ENCODE peak calls at places on chromosomes 3 and 15, in six cellular contexts. D is PC-3, M is astrocyte, K is neural progenitor cell, Y is fibroblast of lung, H is PC-9. W is an unnamed sample.

GRCh38 chr15:96064351-96064756 is 266.1 kb upstream of the NR2F2 start:
- DNase-seq in H (no peak), M (no peak), D (no peak), Y (peak), K (no peak), W (no peak)

GRCh38 chr3:53103566-53104296 is 26.5 kb downstream of the RFT1 start:
- DNase-seq in D (no peak), K (no peak), Y (no peak), M (no peak), H (no peak), W (no peak)

GRCh38 chr15:69869881-69870465 is 227.7 kb downstream of the TLE3 start:
- DNase-seq in K (no peak), D (no peak), M (no peak), Y (peak), H (no peak), W (no peak)

GRCh38 chr3:112976001-112976400 is 1.1 kb upstream of the CD200R1 start:
- DNase-seq in K (no peak), D (no peak), H (no peak), M (no peak), Y (no peak), W (no peak)

GRCh38 chr15:99703603-99704443 is 29.4 kb downstream of the LYSMD4 start:
- DNase-seq in M (peak), Y (peak), H (no peak), K (peak), D (peak), W (no peak)

GRCh38 chr3:113310960-113311359 is 99.6 kb downstream of the BOC start:
- DNase-seq in D (no peak), Y (no peak), K (no peak), H (no peak), M (no peak), W (no peak)

GRCh38 chr3:57652203-57652602 is 40.7 kb downstream of the DENND6A start:
- DNase-seq in H (no peak), Y (no peak), M (peak), D (no peak), K (no peak), W (no peak)

GRCh38 chr15:35774653-35775052 is 228.7 kb upstream of the DPH6 start:
- DNase-seq in Y (no peak), H (no peak), D (no peak), M (no peak), K (no peak), W (no peak)

GRCh38 chr3:58063424-58063823 is 55.2 kb downstream of the FLNB start:
- DNase-seq in K (no peak), M (peak), H (no peak), D (peak), Y (peak), W (no peak)

GRCh38 chr3:14525685-14526631 is 14.2 kb downstream of the GRIP2 start:
- DNase-seq in H (no peak), K (no peak), M (peak), Y (peak), D (peak), W (no peak)

GRCh38 chr3:142251951-142252350 is 26.6 kb upstream of the GK5 start:
- DNase-seq in Y (no peak), D (no peak), K (peak), H (no peak), M (no peak), W (no peak)

GRCh38 chr15:71601038-71601869 is 209.1 kb upstream of the NR2E3 start:
- DNase-seq in M (no peak), D (no peak), Y (peak), K (no peak), H (no peak), W (no peak)

GRCh38 chr3:132231633-132232032 is 85.6 kb upstream of the ACP3 start:
- DNase-seq in M (peak), H (peak), K (no peak), Y (peak), D (peak), W (no peak)

GRCh38 chr3:17320266-17320665 is 422.2 kb downstream of the TBC1D5 start:
- DNase-seq in H (no peak), D (no peak), Y (peak), K (no peak), M (no peak), W (no peak)

GRCh38 chr3:105285653-105286241 is 81.0 kb upstream of the ALCAM start:
- DNase-seq in H (no peak), Y (no peak), K (no peak), M (no peak), D (no peak), W (no peak)

GRCh38 chr3:101643861-101644613 is 32.9 kb downstream of the ZBTB11 start:
- DNase-seq in M (peak), H (peak), K (no peak), Y (peak), D (peak), W (peak)

GRCh38 chr3:32283304-32283703 is 44.8 kb downstream of the CMTM8 start:
- DNase-seq in Y (peak), M (no peak), K (no peak), D (no peak), H (no peak), W (no peak)

GRCh38 chr3:58306662-58307286 is 454 bp downstream of the HTD2 start:
- DNase-seq in Y (peak), H (peak), K (peak), D (peak), M (peak), W (peak)

GRCh38 chr3:14913071-14913925 is 34.1 kb upstream of the NR2C2 start:
- DNase-seq in Y (no peak), M (no peak), D (no peak), H (no peak), K (no peak), W (no peak)

GRCh38 chr15:72368315-72368714 is 7.5 kb downstream of the HEXA start:
- DNase-seq in K (no peak), Y (no peak), H (no peak), M (no peak), D (no peak), W (no peak)

GRCh38 chr3:112084980-112085697 is 1.1 kb upstream of the C3orf52 start:
- DNase-seq in D (peak), K (no peak), H (no peak), M (no peak), Y (no peak), W (no peak)

GRCh38 chr3:45024601-45025262 is 1.4 kb upstream of the CLEC3B start:
- DNase-seq in M (no peak), K (no peak), Y (no peak), H (no peak), D (no peak), W (no peak)

GRCh38 chr3:114035896-114036295 is 20.4 kb downstream of the CCDC191 start:
- DNase-seq in M (no peak), H (no peak), Y (no peak), D (no peak), K (no peak), W (no peak)

GRCh38 chr3:38348903-38349302 is 2.3 kb downstream of the XYLB start:
- DNase-seq in M (peak), D (peak), K (no peak), Y (no peak), H (no peak), W (no peak)

GRCh38 chr15:81940467-81941451 is 105.1 kb downstream of the MEX3B start:
- DNase-seq in K (no peak), H (no peak), M (peak), Y (peak), D (peak), W (no peak)

GRCh38 chr3:47916201-47916600 is 100.0 kb downstream of the MAP4 start:
- DNase-seq in K (no peak), H (no peak), Y (no peak), D (no peak), M (no peak), W (no peak)

GRCh38 chr3:171343688-171344087 is 116.5 kb downstream of the TNIK start:
- DNase-seq in M (no peak), H (no peak), Y (no peak), K (no peak), D (no peak), W (no peak)

GRCh38 chr15:68793776-68794175 is 26.9 kb downstream of the ANP32A start:
- DNase-seq in H (no peak), M (no peak), Y (no peak), D (no peak), K (no peak), W (no peak)

GRCh38 chr3:40445880-40446279 is 11.3 kb upstream of the RPL14 start:
- DNase-seq in D (no peak), Y (no peak), H (no peak), M (no peak), K (no peak), W (no peak)

GRCh38 chr3:58962816-58963215 is 87.0 kb downstream of the CFAP20DC start:
- DNase-seq in H (no peak), D (no peak), K (no peak), M (peak), Y (peak), W (no peak)

GRCh38 chr15:89057506-89058133 is 30.6 kb upstream of the ABHD2 start:
- DNase-seq in K (peak), H (peak), M (peak), D (peak), Y (peak), W (peak)

GRCh38 chr15:87347806-87348515 is 908.6 kb downstream of the NTRK3 start:
- DNase-seq in Y (no peak), M (no peak), H (no peak), K (no peak), D (no peak), W (no peak)
- TF ChIP-seq EZH2 in Y (no peak), M (no peak), H (no peak), K (no peak), D (no peak), W (no peak)

GRCh38 chr3:117047951-117048705 is 338.5 kb downstream of the TUSC7 start:
- DNase-seq in D (no peak), Y (no peak), H (no peak), K (no peak), M (no peak), W (no peak)

GRCh38 chr3:117045143-117045542 is 335.6 kb downstream of the TUSC7 start:
- DNase-seq in D (peak), M (no peak), Y (no peak), H (no peak), K (peak), W (no peak)
- TF ChIP-seq CTCF in D (no peak), M (no peak), Y (no peak), H (no peak), K (peak), W (no peak)

GRCh38 chr3:5013021-5013906 is 34.0 kb downstream of the BHLHE40 start:
- DNase-seq in H (peak), M (peak), K (no peak), D (peak), Y (peak), W (no peak)
- H2AFZ ChIP-seq in H (no peak), M (peak), K (no peak), D (peak), Y (no peak), W (no peak)

GRCh38 chr15:32718082-32718821 is 448 bp downstream of the GREM1 start:
- DNase-seq in M (no peak), H (no peak), D (no peak), K (peak), Y (peak), W (no peak)
- TF ChIP-seq EZH2 in M (no peak), H (no peak), D (no peak), K (peak), Y (peak), W (no peak)

W was measured in DND-41.